ENCODE peak calls at places on chromosomes 7 and 10, in six cellular contexts. Y, U, F, Q, B and S are unnamed samples.

GRCh38 chr10:90917231-90917967 is 3.5 kb downstream of the ANKRD1 start:
- DNase-seq in F (no peak), Q (no peak), B (no peak), Y (no peak), U (no peak), S (no peak)

GRCh38 chr7:32481176-32481575 is 9.0 kb downstream of the LSM5 start:
- DNase-seq in F (no peak), B (no peak), U (no peak), Q (no peak), Y (no peak), S (no peak)

GRCh38 chr10:123043409-123043925 is 34.7 kb downstream of the ACADSB start:
- DNase-seq in Y (peak; percentile 42), B (peak; percentile 62), F (no peak), Q (no peak), U (peak; percentile 4), S (no peak)

GRCh38 chr10:16470747-16471146 is 33.9 kb downstream of the PTER start:
- DNase-seq in B (no peak), Q (no peak), Y (no peak), U (no peak), F (no peak), S (no peak)

GRCh38 chr10:7484456-7485266 is 73.8 kb upstream of the SFMBT2 start:
- DNase-seq in Q (no peak), U (peak; percentile 50), Y (no peak), B (no peak), F (no peak), S (no peak)

GRCh38 chr7:41003031-41003925 is 699.6 kb downstream of the INHBA start:
- DNase-seq in Q (peak; percentile 55), Y (peak; percentile 14), F (no peak), B (no peak), U (no peak), S (no peak)

GRCh38 chr10:93622942-93623341 is 10.6 kb downstream of the PDE6C start:
- DNase-seq in Y (no peak), Q (no peak), U (no peak), B (no peak), F (no peak), S (no peak)

GRCh38 chr10:46053534-46054434 is 7.7 kb upstream of the MSMB start:
- DNase-seq in Y (no peak), Q (no peak), F (no peak), U (no peak), B (no peak), S (no peak)

GRCh38 chr7:43417455-43417854 is 165.5 kb upstream of the STK17A start:
- DNase-seq in U (no peak), F (no peak), Q (no peak), Y (no peak), B (no peak), S (no peak)

GRCh38 chr7:28298870-28299484 is 113.3 kb upstream of the CREB5 start:
- DNase-seq in F (no peak), Y (peak; percentile 39), B (no peak), Q (no peak), U (no peak), S (no peak)